ENCODE peak calls at places on chromosomes 12 and 14, in four cellular contexts. P is WTC11, U is Peyer's patch, J is RWPE1. F is an unnamed sample.

GRCh38 chr12:22173154-22173553 is 127.1 kb downstream of the CMAS start:
- DNase-seq in P (no peak), U (no peak), J (peak), F (no peak)

GRCh38 chr14:74552623-74553022 is 59.1 kb downstream of the ISCA2 start:
- DNase-seq in P (no peak), U (peak), J (no peak), F (no peak)

GRCh38 chr12:16300706-16301105 is 23.2 kb upstream of the SLC15A5 start:
- DNase-seq in P (no peak), U (no peak), J (no peak), F (no peak)

GRCh38 chr14:51652168-51653095 is 722 bp downstream of the FRMD6 start:
- DNase-seq in P (peak), U (peak), J (peak), F (no peak)

GRCh38 chr12:95102916-95103671 is 29.7 kb upstream of the NR2C1 start:
- DNase-seq in P (no peak), U (no peak), J (peak), F (no peak)

GRCh38 chr12:80848858-80849257 is 88.9 kb downstream of the LIN7A start:
- DNase-seq in P (no peak), U (no peak), J (no peak), F (no peak)

GRCh38 chr14:29092121-29092520 is 325.5 kb downstream of the FOXG1 start:
- DNase-seq in P (no peak), U (no peak), J (no peak), F (no peak)

GRCh38 chr12:14930299-14930698 is 8.0 kb downstream of the ERP27 start:
- DNase-seq in P (no peak), U (no peak), J (no peak), F (no peak)

GRCh38 chr12:88266851-88267360 is 124.8 kb downstream of the TMTC3 start:
- DNase-seq in P (no peak), U (no peak), J (no peak), F (no peak)

GRCh38 chr12:93714382-93714781 is 37.2 kb downstream of the CRADD start:
- DNase-seq in P (no peak), U (no peak), J (no peak), F (no peak)

GRCh38 chr14:22849212-22849819 is 12.9 kb downstream of the MMP14 start:
- DNase-seq in P (no peak), U (peak), J (peak), F (no peak)

GRCh38 chr12:96196781-96197180 is 2.6 kb downstream of the ELK3 start:
- DNase-seq in P (no peak), U (no peak), J (no peak), F (no peak)

GRCh38 chr12:98439471-98440164 is 75.8 kb upstream of the TMPO start:
- DNase-seq in P (no peak), U (no peak), J (no peak), F (no peak)

GRCh38 chr14:21264025-21264801 is 5.0 kb downstream of the HNRNPC start:
- DNase-seq in P (no peak), U (no peak), J (peak), F (no peak)

GRCh38 chr12:126772171-126772864 is 1494.7 kb upstream of the TMEM132C start:
- DNase-seq in P (no peak), U (peak), J (peak), F (no peak)

GRCh38 chr12:127381043-127381668 is 885.8 kb upstream of the TMEM132C start:
- DNase-seq in P (peak), U (peak), J (peak), F (no peak)

GRCh38 chr12:94140556-94140955 is 7.8 kb upstream of the PLXNC1 start:
- DNase-seq in P (peak), U (peak), J (no peak), F (no peak)

GRCh38 chr12:43856932-43857331 is 21.1 kb downstream of the TMEM117 start:
- DNase-seq in P (no peak), U (no peak), J (no peak), F (no peak)

GRCh38 chr14:22556021-22556989 is 32.7 kb downstream of the DAD1 start:
- DNase-seq in P (no peak), U (peak), J (peak), F (peak)

GRCh38 chr12:38113991-38114390 is 202.6 kb upstream of the ALG10B start:
- DNase-seq in P (no peak), U (no peak), J (no peak), F (no peak)

GRCh38 chr12:32964981-32965585 is 68.5 kb upstream of the PKP2 start:
- DNase-seq in P (no peak), U (no peak), J (no peak), F (no peak)

GRCh38 chr12:127690161-127690560 is 576.8 kb upstream of the TMEM132C start:
- DNase-seq in P (no peak), U (no peak), J (no peak), F (no peak)

GRCh38 chr12:123401753-123402683 is 18.1 kb downstream of the KMT5A start:
- DNase-seq in P (peak), U (no peak), J (no peak), F (no peak)

GRCh38 chr12:53563452-53563851 is 56.2 kb upstream of the NPFF start:
- DNase-seq in P (no peak), U (peak), J (no peak), F (no peak)

GRCh38 chr14:104724981-104725771 is 1.1 kb downstream of the ADSS1 start:
- DNase-seq in P (peak), U (no peak), J (no peak), F (no peak)

GRCh38 chr14:65835501-65835900 is 423.0 kb downstream of the FUT8 start:
- DNase-seq in P (no peak), U (no peak), J (no peak), F (no peak)

GRCh38 chr14:23047042-23047634 is 5.1 kb downstream of the PSMB11 start:
- DNase-seq in P (no peak), U (no peak), J (no peak), F (no peak)

GRCh38 chr14:26589998-26590397 is 7.8 kb downstream of the NOVA1 start:
- DNase-seq in P (no peak), U (no peak), J (no peak), F (no peak)

GRCh38 chr12:16303939-16304338 is 26.5 kb upstream of the SLC15A5 start:
- DNase-seq in P (no peak), U (no peak), J (no peak), F (no peak)

GRCh38 chr12:121238086-121238485 is 28.2 kb downstream of the P2RX4 start:
- DNase-seq in P (no peak), U (no peak), J (no peak), F (no peak)

GRCh38 chr12:11986165-11986564 is 84.6 kb upstream of the BCL2L14 start:
- DNase-seq in P (no peak), U (no peak), J (no peak), F (no peak)

GRCh38 chr14:65261425-65261920 is 151.1 kb upstream of the FUT8 start:
- DNase-seq in P (no peak), U (peak), J (no peak), F (no peak)

GRCh38 chr12:60162988-60163720 is 567.3 kb downstream of the SLC16A7 start:
- DNase-seq in P (peak), U (no peak), J (no peak), F (no peak)

GRCh38 chr12:89539425-89540117 is 13.7 kb upstream of the POC1B start:
- DNase-seq in P (no peak), U (no peak), J (no peak), F (no peak)
- TF ChIP-seq CTCF in P (no peak), U (no peak), J (no peak), F (no peak)

DNA sequence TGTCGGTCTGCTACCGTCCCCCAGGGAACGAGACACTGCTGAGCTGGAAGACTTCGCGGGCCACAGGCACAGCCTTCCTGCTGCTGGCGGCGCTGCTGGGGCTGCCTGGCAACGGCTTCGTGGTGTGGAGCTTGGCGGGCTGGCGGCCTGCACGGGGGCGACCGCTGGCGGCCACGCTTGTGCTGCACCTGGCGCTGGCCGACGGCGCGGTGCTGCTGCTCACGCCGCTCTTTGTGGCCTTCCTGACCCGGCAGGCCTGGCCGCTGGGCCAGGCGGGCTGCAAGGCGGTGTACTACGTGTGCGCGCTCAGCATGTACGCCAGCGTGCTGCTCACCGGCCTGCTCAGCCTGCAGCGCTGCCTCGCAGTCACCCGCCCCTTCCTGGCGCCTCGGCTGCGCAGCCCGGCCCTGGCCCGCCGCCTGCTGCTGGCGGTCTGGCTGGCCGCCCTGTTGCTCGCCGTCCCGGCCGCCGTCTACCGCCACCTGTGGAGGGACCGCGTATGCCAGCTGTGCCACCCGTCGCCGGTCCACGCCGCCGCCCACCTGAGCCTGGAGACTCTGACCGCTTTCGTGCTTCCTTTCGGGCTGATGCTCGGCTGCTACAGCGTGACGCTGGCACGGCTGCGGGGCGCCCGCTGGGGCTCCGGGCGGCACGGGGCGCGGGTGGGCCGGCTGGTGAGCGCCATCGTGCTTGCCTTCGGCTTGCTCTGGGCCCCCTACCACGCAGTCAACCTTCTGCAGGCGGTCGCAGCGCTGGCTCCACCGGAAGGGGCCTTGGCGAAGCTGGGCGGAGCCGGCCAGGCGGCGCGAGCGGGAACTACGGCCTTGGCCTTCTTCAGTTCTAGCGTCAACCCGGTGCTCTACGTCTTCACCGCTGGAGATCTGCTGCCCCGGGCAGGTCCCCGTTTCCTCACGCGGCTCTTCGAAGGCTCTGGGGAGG is at the start of gene LTB4R:
- DNase-seq in P (peak), U (peak), J (no peak), F (peak)
- TF ChIP-seq CTCF in P (no peak), U (peak), J (peak), F (no peak)

GRCh38 chr14:106395460-106396050 is 869.2 kb downstream of the TMEM121 start:
- DNase-seq in P (no peak), U (no peak), J (no peak), F (no peak)
- TF ChIP-seq CTCF in P (no peak), U (no peak), J (no peak), F (no peak)

GRCh38 chr14:100466111-100466856 is 120.9 kb downstream of the BEGAIN start:
- DNase-seq in P (peak), U (no peak), J (no peak), F (no peak)
- TF ChIP-seq CTCF in P (no peak), U (no peak), J (no peak), F (no peak)

DNA sequence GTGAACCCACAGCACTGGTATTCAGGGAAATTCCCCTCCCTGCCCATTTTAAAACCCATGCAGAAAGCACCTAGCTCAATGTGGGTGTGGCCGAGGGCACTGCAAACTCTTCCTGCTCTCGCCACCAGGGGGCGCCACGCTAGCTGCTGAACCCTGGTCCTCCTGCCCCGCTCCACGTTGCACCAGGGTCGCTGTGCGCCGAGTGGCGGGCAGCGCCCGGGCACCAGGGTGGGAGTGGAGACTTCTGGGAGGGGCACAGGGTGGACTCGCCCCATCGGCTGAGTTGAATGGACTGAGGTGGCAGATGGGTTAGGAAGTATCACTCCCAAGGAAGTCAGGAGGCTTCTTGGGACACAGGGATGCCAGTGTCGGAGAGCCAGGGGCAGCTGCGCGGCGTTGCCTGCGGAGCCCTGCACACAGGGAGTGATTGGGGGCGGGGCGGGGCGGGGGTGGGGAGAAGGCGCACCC is 48.1 kb upstream of the BCL11B start:
- DNase-seq in P (peak), U (peak), J (peak), F (peak)
- TF ChIP-seq CTCF in P (peak), U (peak), J (peak), F (no peak)

DNA sequence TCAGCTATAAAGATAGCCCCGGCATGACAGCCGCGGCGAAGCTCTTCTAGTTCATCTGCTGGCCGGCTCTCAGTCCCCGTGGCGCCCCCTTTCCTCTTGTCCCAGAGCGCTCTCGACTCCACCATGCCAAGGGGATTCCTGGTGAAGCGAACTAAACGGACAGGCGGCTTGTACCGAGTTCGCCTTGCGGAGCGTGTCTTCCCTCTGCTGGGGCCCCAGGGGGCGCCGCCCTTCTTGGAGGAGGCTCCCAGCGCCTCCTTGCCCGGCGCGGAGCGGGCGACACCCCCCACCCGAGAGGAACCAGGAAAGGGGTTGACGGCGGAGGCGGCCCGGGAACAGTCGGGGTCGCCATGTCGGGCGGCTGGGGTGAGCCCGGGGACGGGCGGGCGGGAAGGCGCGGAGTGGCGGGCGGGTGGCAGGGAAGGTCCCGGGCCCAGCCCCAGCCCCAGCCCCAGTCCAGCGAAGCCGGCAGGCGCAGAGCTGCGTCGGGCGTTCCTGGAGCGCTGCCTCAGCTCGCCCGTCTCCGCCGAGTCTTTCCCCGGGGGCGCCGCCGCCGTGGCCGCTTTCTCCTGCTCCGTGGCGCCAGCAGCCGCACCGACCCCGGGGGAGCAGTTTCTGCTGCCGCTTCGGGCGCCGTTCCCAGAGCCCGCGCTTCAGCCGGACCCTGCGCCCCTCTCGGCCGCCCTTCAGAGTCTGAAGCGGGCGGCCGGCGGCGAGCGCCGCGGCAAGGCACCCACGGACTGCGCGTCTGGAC is at the start of gene INSM2:
- DNase-seq in P (no peak), U (no peak), J (no peak), F (peak)
- TF ChIP-seq CTCF in P (no peak), U (no peak), J (no peak), F (no peak)

F was measured in activated B cell treated with CpG ODN at 0.5 μM for 24 hours.